ENCODE peak calls at places on chromosome 22, in five cellular contexts. One of them, this sample, is unnamed.

GRCh38 chr22:36770946-36771340 is 5.0 kb downstream of the IFT27 start:
- DNase-seq in NCI-H2081: no peak
- DNase-seq in left ventricle myocardium inferior: no peak
- DNase-seq in CD8-positive, alpha-beta memory T cell: no peak
- DNase-seq in left ventricle myocardium superior: no peak
- DNase-seq in this sample: no peak

GRCh38 chr22:17085277-17086091 is 684 bp downstream of the IL17RA start:
- DNase-seq in left ventricle myocardium superior: peak
- DNase-seq in CD8-positive, alpha-beta memory T cell: no peak
- DNase-seq in NCI-H2081: no peak
- DNase-seq in left ventricle myocardium inferior: peak
- DNase-seq in this sample: peak

GRCh38 chr22:43824724-43825485 is 12.8 kb upstream of the EFCAB6 start:
- DNase-seq in NCI-H2081: no peak
- DNase-seq in left ventricle myocardium inferior: no peak
- DNase-seq in CD8-positive, alpha-beta memory T cell: no peak
- DNase-seq in left ventricle myocardium superior: no peak
- DNase-seq in this sample: no peak

GRCh38 chr22:36385491-36386350 is 2.0 kb downstream of the MYH9 start:
- DNase-seq in left ventricle myocardium superior: peak
- DNase-seq in left ventricle myocardium inferior: peak
- DNase-seq in NCI-H2081: peak
- DNase-seq in CD8-positive, alpha-beta memory T cell: peak
- DNase-seq in this sample: no peak

GRCh38 chr22:35335936-35336781 is 36.5 kb downstream of the TOM1 start:
- DNase-seq in CD8-positive, alpha-beta memory T cell: no peak
- DNase-seq in left ventricle myocardium superior: peak
- DNase-seq in NCI-H2081: no peak
- DNase-seq in left ventricle myocardium inferior: peak
- DNase-seq in this sample: no peak

GRCh38 chr22:39481595-39481994 is 20.5 kb upstream of the MIEF1 start:
- DNase-seq in NCI-H2081: no peak
- DNase-seq in left ventricle myocardium superior: no peak
- DNase-seq in CD8-positive, alpha-beta memory T cell: no peak
- DNase-seq in left ventricle myocardium inferior: no peak
- DNase-seq in this sample: no peak

GRCh38 chr22:25134028-25134427 is 65.6 kb upstream of the CRYBB3 start:
- DNase-seq in left ventricle myocardium inferior: no peak
- DNase-seq in NCI-H2081: peak
- DNase-seq in CD8-positive, alpha-beta memory T cell: no peak
- DNase-seq in left ventricle myocardium superior: no peak
- DNase-seq in this sample: no peak

GRCh38 chr22:49616356-49617231 is 211.1 kb downstream of the BRD1 start:
- DNase-seq in CD8-positive, alpha-beta memory T cell: no peak
- DNase-seq in left ventricle myocardium superior: peak
- DNase-seq in left ventricle myocardium inferior: peak
- DNase-seq in NCI-H2081: no peak
- DNase-seq in this sample: no peak

GRCh38 chr22:50104149-50104548 is 14.3 kb downstream of the MOV10L1 start:
- DNase-seq in CD8-positive, alpha-beta memory T cell: no peak
- DNase-seq in left ventricle myocardium superior: no peak
- DNase-seq in NCI-H2081: no peak
- DNase-seq in left ventricle myocardium inferior: no peak
- DNase-seq in this sample: no peak

GRCh38 chr22:50304528-50305392 is 2.7 kb downstream of the PLXNB2 start:
- DNase-seq in CD8-positive, alpha-beta memory T cell: no peak
- DNase-seq in NCI-H2081: no peak
- DNase-seq in left ventricle myocardium inferior: no peak
- DNase-seq in left ventricle myocardium superior: peak
- DNase-seq in this sample: peak

GRCh38 chr22:29780781-29781676 is 13.9 kb downstream of the UQCR10 start:
- DNase-seq in NCI-H2081: no peak
- DNase-seq in left ventricle myocardium inferior: no peak
- DNase-seq in CD8-positive, alpha-beta memory T cell: no peak
- DNase-seq in left ventricle myocardium superior: no peak
- DNase-seq in this sample: no peak

GRCh38 chr22:47092896-47093311 is 330.5 kb downstream of the TBC1D22A start:
- DNase-seq in NCI-H2081: no peak
- DNase-seq in left ventricle myocardium superior: no peak
- DNase-seq in left ventricle myocardium inferior: no peak
- DNase-seq in CD8-positive, alpha-beta memory T cell: no peak
- DNase-seq in this sample: no peak

GRCh38 chr22:39734866-39735265 is 158.7 kb downstream of the ENTHD1 start:
- DNase-seq in CD8-positive, alpha-beta memory T cell: no peak
- DNase-seq in NCI-H2081: no peak
- DNase-seq in left ventricle myocardium inferior: no peak
- DNase-seq in left ventricle myocardium superior: no peak
- DNase-seq in this sample: no peak

GRCh38 chr22:50041361-50042065 is 16.6 kb downstream of the TTLL8 start:
- DNase-seq in CD8-positive, alpha-beta memory T cell: peak
- DNase-seq in NCI-H2081: no peak
- DNase-seq in left ventricle myocardium inferior: no peak
- DNase-seq in left ventricle myocardium superior: no peak
- DNase-seq in this sample: no peak

GRCh38 chr22:48161354-48161753 is 1398.9 kb downstream of the TBC1D22A start:
- DNase-seq in NCI-H2081: no peak
- DNase-seq in left ventricle myocardium inferior: no peak
- DNase-seq in left ventricle myocardium superior: no peak
- DNase-seq in CD8-positive, alpha-beta memory T cell: no peak
- DNase-seq in this sample: no peak

GRCh38 chr22:38491707-38492348 is 14.3 kb downstream of the DDX17 start:
- DNase-seq in left ventricle myocardium inferior: no peak
- DNase-seq in CD8-positive, alpha-beta memory T cell: no peak
- DNase-seq in NCI-H2081: no peak
- DNase-seq in left ventricle myocardium superior: no peak
- DNase-seq in this sample: no peak